ENCODE peak calls at places on chromosomes 1 and 21, in four cellular contexts. One of them, this sample, is unnamed.

GRCh38 chr1:21936366-21937031 is 611 bp downstream of the HSPG2 start:
- DNase-seq in ovary: peak
- DNase-seq in thyroid gland: peak
- DNase-seq in body of pancreas: no peak
- DNase-seq in this sample: peak

GRCh38 chr1:208449951-208450350 is 205.8 kb upstream of the PLXNA2 start:
- DNase-seq in ovary: no peak
- DNase-seq in thyroid gland: no peak
- DNase-seq in body of pancreas: no peak
- DNase-seq in this sample: no peak

GRCh38 chr1:81349194-81349965 is 451.4 kb upstream of the ADGRL2 start:
- DNase-seq in ovary: no peak
- DNase-seq in thyroid gland: peak
- DNase-seq in body of pancreas: no peak
- DNase-seq in this sample: no peak

GRCh38 chr1:206464456-206464964 is 5.8 kb upstream of the IKBKE start:
- DNase-seq in ovary: no peak
- DNase-seq in thyroid gland: no peak
- DNase-seq in body of pancreas: no peak
- DNase-seq in this sample: no peak

GRCh38 chr21:33020558-33021100 is 5.1 kb upstream of the OLIG2 start:
- DNase-seq in ovary: no peak
- DNase-seq in thyroid gland: no peak
- DNase-seq in body of pancreas: no peak
- DNase-seq in this sample: no peak

GRCh38 chr1:157944666-157945280 is 48.7 kb upstream of the KIRREL1 start:
- DNase-seq in ovary: no peak
- DNase-seq in thyroid gland: no peak
- DNase-seq in body of pancreas: no peak
- DNase-seq in this sample: no peak

GRCh38 chr1:51303751-51304196 is 26.6 kb downstream of the TTC39A start:
- DNase-seq in ovary: no peak
- DNase-seq in thyroid gland: no peak
- DNase-seq in body of pancreas: no peak
- DNase-seq in this sample: no peak

GRCh38 chr21:45209046-45209445 is 78.6 kb downstream of the POFUT2 start:
- DNase-seq in ovary: no peak
- DNase-seq in thyroid gland: no peak
- DNase-seq in body of pancreas: no peak
- DNase-seq in this sample: no peak

GRCh38 chr1:196403803-196404690 is 204.2 kb downstream of the KCNT2 start:
- DNase-seq in ovary: no peak
- DNase-seq in thyroid gland: no peak
- DNase-seq in body of pancreas: no peak
- DNase-seq in this sample: no peak

GRCh38 chr1:162956922-162957321 is 95.9 kb upstream of the CCDC190 start:
- DNase-seq in ovary: no peak
- DNase-seq in thyroid gland: no peak
- DNase-seq in body of pancreas: no peak
- DNase-seq in this sample: no peak

GRCh38 chr1:38191451-38191850 is 144.9 kb upstream of the POU3F1 start:
- DNase-seq in ovary: no peak
- DNase-seq in thyroid gland: no peak
- DNase-seq in body of pancreas: no peak
- DNase-seq in this sample: no peak

GRCh38 chr21:41662761-41663160 is 104.1 kb downstream of the RIPK4 start:
- DNase-seq in ovary: no peak
- DNase-seq in thyroid gland: no peak
- DNase-seq in body of pancreas: no peak
- DNase-seq in this sample: no peak

GRCh38 chr1:233253231-233254038 is 42.1 kb downstream of the PCNX2 start:
- DNase-seq in ovary: no peak
- DNase-seq in thyroid gland: no peak
- DNase-seq in body of pancreas: no peak
- DNase-seq in this sample: no peak

GRCh38 chr1:41672173-41672572 is 187.7 kb upstream of the EDN2 start:
- DNase-seq in ovary: no peak
- DNase-seq in thyroid gland: no peak
- DNase-seq in body of pancreas: no peak
- DNase-seq in this sample: no peak

GRCh38 chr1:171834831-171835230 is 6.5 kb upstream of the DNM3 start:
- DNase-seq in ovary: no peak
- DNase-seq in thyroid gland: no peak
- DNase-seq in body of pancreas: no peak
- DNase-seq in this sample: no peak

GRCh38 chr1:83627045-83627444 is 371.9 kb downstream of the TTLL7 start:
- DNase-seq in ovary: no peak
- DNase-seq in thyroid gland: no peak
- DNase-seq in body of pancreas: no peak
- DNase-seq in this sample: no peak

GRCh38 chr1:44554706-44555105 is 119.6 kb downstream of the TMEM53 start:
- DNase-seq in ovary: no peak
- DNase-seq in thyroid gland: no peak
- DNase-seq in body of pancreas: no peak
- DNase-seq in this sample: no peak

GRCh38 chr1:44890007-44890406 is 47.0 kb upstream of the PTCH2 start:
- DNase-seq in ovary: no peak
- DNase-seq in thyroid gland: no peak
- DNase-seq in body of pancreas: no peak
- DNase-seq in this sample: no peak

GRCh38 chr1:167798951-167799350 is 77.2 kb downstream of the MPZL1 start:
- DNase-seq in ovary: no peak
- DNase-seq in thyroid gland: no peak
- DNase-seq in body of pancreas: no peak
- DNase-seq in this sample: no peak

GRCh38 chr1:51344602-51345299 is 14.4 kb upstream of the TTC39A start:
- DNase-seq in ovary: no peak
- DNase-seq in thyroid gland: peak
- DNase-seq in body of pancreas: peak
- DNase-seq in this sample: peak

GRCh38 chr1:57017201-57017600 is 51.4 kb upstream of the C8B start:
- DNase-seq in ovary: no peak
- DNase-seq in thyroid gland: no peak
- DNase-seq in body of pancreas: no peak
- DNase-seq in this sample: no peak

GRCh38 chr1:61050541-61051454 is 31.6 kb upstream of the NFIA start:
- DNase-seq in ovary: no peak
- DNase-seq in thyroid gland: peak
- DNase-seq in body of pancreas: peak
- DNase-seq in this sample: peak

GRCh38 chr21:28142692-28143091 is 850.0 kb downstream of the LTN1 start:
- DNase-seq in ovary: no peak
- DNase-seq in thyroid gland: no peak
- DNase-seq in body of pancreas: no peak
- DNase-seq in this sample: no peak

GRCh38 chr21:44378646-44379581 is 25.5 kb downstream of the TRPM2 start:
- DNase-seq in ovary: no peak
- DNase-seq in thyroid gland: no peak
- DNase-seq in body of pancreas: no peak
- DNase-seq in this sample: no peak

GRCh38 chr1:207429963-207430362 is 24.2 kb upstream of the CR2 start:
- DNase-seq in ovary: no peak
- DNase-seq in thyroid gland: no peak
- DNase-seq in body of pancreas: no peak
- DNase-seq in this sample: no peak

GRCh38 chr1:246789454-246790339 is 65.5 kb downstream of the SCCPDH start:
- DNase-seq in ovary: no peak
- DNase-seq in thyroid gland: no peak
- DNase-seq in body of pancreas: no peak
- DNase-seq in this sample: no peak

GRCh38 chr1:205748398-205749093 is 1.4 kb downstream of the NUCKS1 start:
- DNase-seq in ovary: peak
- DNase-seq in thyroid gland: no peak
- DNase-seq in body of pancreas: peak
- DNase-seq in this sample: no peak

GRCh38 chr1:202158810-202159533 is 1.4 kb downstream of the PTPN7 start:
- DNase-seq in ovary: peak
- DNase-seq in thyroid gland: no peak
- DNase-seq in body of pancreas: no peak
- DNase-seq in this sample: no peak

GRCh38 chr1:15584489-15585363 is at the start of gene AGMAT:
- DNase-seq in ovary: peak
- DNase-seq in thyroid gland: peak
- DNase-seq in body of pancreas: peak
- DNase-seq in this sample: peak

GRCh38 chr21:44726803-44727202 is 15.4 kb upstream of the TSPEAR start:
- DNase-seq in ovary: no peak
- DNase-seq in thyroid gland: no peak
- DNase-seq in body of pancreas: no peak
- DNase-seq in this sample: no peak

GRCh38 chr1:98398092-98398491 is 263.4 kb upstream of the SNX7 start:
- DNase-seq in ovary: no peak
- DNase-seq in thyroid gland: no peak
- DNase-seq in body of pancreas: no peak
- DNase-seq in this sample: no peak

GRCh38 chr1:52659356-52659755 is 26.4 kb downstream of the SHISAL2A start:
- DNase-seq in ovary: no peak
- DNase-seq in thyroid gland: no peak
- DNase-seq in body of pancreas: no peak
- DNase-seq in this sample: no peak

GRCh38 chr1:207822602-207823451 is 71.0 kb downstream of the CD46 start:
- DNase-seq in ovary: peak
- DNase-seq in thyroid gland: peak
- DNase-seq in body of pancreas: peak
- DNase-seq in this sample: peak

GRCh38 chr1:9808459-9808858 is 15.3 kb downstream of the CLSTN1 start:
- DNase-seq in ovary: no peak
- DNase-seq in thyroid gland: no peak
- DNase-seq in body of pancreas: peak
- DNase-seq in this sample: no peak

GRCh38 chr1:179080866-179081695 is 789 bp upstream of the TOR3A start:
- DNase-seq in ovary: no peak
- DNase-seq in thyroid gland: no peak
- DNase-seq in body of pancreas: no peak
- DNase-seq in this sample: no peak
- H3K27ac ChIP-seq in ovary: peak
- H3K27ac ChIP-seq in thyroid gland: peak
- H3K27ac ChIP-seq in body of pancreas: peak
- H3K27ac ChIP-seq in this sample: peak

DNA sequence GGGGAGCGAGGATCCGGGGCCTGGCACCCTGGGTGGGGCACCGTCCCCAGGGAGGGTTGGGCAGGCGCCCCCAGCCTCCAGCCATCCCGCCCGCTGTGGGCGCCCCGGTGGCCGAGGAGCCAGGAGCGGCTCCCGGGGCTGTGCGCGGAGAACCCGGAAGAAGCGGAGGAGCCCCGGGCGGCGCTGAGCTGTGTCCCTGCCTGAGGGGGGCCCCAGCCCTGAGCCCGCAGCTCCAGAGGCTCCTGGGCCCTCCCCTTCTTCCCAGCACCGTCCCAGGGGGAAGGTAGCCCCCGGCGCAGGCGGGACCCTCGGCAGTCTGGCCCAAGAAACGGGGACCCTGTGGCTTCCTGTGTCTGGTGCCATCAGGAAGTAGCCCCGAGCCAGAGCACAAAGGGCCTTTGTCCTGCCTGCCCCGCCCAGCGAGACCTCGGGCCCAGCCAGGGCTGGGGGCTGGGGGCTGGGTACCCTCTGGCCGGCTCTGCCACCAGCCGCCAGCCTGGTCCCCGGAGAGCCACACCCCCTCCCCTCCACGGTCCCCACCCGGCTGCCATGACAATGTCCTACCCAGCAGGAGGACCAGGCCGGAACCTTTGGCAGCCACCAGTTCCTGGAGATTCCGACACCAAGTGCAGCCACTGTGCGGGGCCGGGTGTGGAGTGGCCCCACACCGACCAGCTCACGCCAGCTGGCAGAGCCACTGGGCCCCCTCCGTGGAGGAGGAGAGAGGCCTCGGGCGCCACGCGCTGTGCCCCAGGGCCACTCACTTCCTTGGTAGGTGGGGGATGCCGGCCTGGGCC is 15.6 kb upstream of the TTLL10 start:
- DNase-seq in ovary: peak
- DNase-seq in thyroid gland: peak
- DNase-seq in body of pancreas: peak
- DNase-seq in this sample: peak
- TF ChIP-seq POLR2A in ovary: no peak
- TF ChIP-seq POLR2A in thyroid gland: no peak
- TF ChIP-seq POLR2A in body of pancreas: peak
- TF ChIP-seq POLR2A in this sample: no peak

DNA sequence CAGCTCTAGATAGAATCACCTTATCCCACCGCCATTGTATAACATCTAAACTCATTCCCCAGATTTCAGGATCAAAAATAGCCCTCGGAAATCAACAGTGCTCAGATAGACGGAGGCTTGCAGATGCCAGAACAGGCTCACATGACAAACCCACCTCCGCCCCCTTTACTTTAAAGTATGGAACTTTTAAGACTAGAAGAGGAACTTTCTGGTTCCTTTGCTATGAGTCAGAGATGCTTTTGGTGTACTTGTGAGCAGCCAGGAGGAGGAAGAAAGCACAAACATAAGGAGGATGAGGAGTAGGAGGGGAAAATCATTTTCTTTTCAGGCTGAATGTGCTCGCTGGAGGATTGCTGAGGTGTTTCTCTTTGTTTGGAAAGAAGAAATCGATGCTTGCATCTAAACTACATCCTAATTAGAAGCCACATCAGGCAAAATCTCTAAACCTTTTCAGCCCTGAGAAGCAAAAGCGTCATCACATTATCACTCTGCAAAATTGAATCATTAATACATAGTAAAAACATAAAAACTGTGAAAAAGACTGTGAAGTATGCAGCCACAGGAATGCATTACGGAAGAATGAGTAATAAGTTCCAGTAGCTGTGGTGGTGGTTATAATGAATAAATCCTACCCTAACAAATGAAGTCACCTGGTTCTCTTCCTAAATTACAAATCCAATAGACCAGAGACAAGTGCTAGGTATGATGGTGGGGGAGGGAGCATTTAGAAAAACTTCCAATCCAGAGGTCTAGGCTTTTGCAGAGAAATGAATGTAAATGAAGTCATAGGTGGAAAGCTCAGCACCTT is 251.3 kb downstream of the KCNH1 start:
- DNase-seq in ovary: no peak
- DNase-seq in thyroid gland: no peak
- DNase-seq in body of pancreas: no peak
- DNase-seq in this sample: no peak
- H3K4me3 ChIP-seq in ovary: no peak
- H3K4me3 ChIP-seq in thyroid gland: no peak
- H3K4me3 ChIP-seq in body of pancreas: no peak
- H3K4me3 ChIP-seq in this sample: no peak

DNA sequence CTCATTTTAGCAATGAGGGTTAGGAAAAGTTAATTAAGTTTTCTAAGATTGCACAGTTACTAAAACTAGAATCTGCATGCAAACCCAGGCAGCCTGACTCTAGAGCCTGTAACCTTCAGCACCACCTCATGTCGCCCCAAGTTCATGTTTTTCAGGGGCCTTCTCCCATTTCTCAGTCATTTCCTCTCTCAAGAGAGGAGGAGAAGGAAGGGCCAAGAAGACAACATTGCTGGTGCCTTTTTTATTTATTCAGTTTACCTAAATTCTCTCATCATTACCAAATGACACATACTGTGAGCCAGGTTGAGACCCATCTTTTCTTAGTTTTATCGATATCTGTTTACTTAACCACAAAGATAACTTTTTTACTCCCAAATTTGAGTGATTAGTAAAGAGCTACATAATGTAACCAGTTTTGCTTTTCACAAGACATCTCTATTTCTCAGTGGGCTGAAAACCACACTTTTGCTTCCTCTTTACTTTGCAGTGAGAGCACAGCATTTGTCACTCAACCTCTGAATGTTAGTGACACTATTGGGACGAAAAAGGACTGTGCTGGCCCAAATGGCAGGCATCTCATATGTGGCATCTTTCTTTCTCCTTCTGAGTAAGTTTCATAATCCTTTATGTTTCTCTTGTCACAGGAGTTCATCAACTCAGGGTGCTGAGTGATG is at the start of gene CD101:
- DNase-seq in ovary: no peak
- DNase-seq in thyroid gland: no peak
- DNase-seq in body of pancreas: no peak
- DNase-seq in this sample: no peak
- H3K27ac ChIP-seq in ovary: no peak
- H3K27ac ChIP-seq in thyroid gland: no peak
- H3K27ac ChIP-seq in body of pancreas: no peak
- H3K27ac ChIP-seq in this sample: peak